ENCODE peak calls at places on chromosomes 11 and 22, in five cellular contexts. V is tibial nerve, K is HCT116, G is mammary epithelial cell, I is NT2/D1. Z is an unnamed sample.
A peak's percentile ranks its signal among the peaks of the same experiment; 100 is the strongest.

GRCh38 chr22:35915477-35916013 is 113.1 kb downstream of the RBFOX2 start:
- DNase-seq in K (no peak), V (no peak), I (no peak), G (peak; percentile 80), Z (no peak)

GRCh38 chr11:86291466-86292262 is 10.4 kb upstream of the HIKESHI start:
- DNase-seq in G (peak; percentile 70), K (peak; percentile 39), V (peak; percentile 43), I (peak; percentile 46), Z (peak; percentile 35)

GRCh38 chr22:17920145-17920605 is 104.2 kb downstream of the MICAL3 start:
- DNase-seq in I (no peak), G (peak; percentile 72), K (no peak), V (no peak), Z (no peak)

GRCh38 chr11:111723595-111723994 is 42.6 kb downstream of the PPP2R1B start:
- DNase-seq in G (no peak), I (no peak), K (no peak), V (no peak), Z (no peak)

GRCh38 chr11:87035976-87036583 is 1.7 kb upstream of the TMEM135 start:
- DNase-seq in I (no peak), V (no peak), G (no peak), K (no peak), Z (no peak)

GRCh38 chr11:593347-593746 is 17.1 kb downstream of the PHRF1 start:
- DNase-seq in I (no peak), G (no peak), V (no peak), K (no peak), Z (no peak)

GRCh38 chr11:106961518-106961917 is 56.8 kb downstream of the GUCY1A2 start:
- DNase-seq in K (no peak), G (peak; percentile 7), V (no peak), I (no peak), Z (no peak)

GRCh38 chr22:37925767-37926166 is 19.7 kb downstream of the MICALL1 start:
- DNase-seq in K (no peak), V (no peak), G (no peak), I (no peak), Z (no peak)

GRCh38 chr11:69516526-69516925 is 35.1 kb downstream of the LINC01488 start:
- DNase-seq in I (no peak), K (no peak), V (no peak), G (no peak), Z (no peak)

GRCh38 chr11:111561801-111562325 is 21.3 kb downstream of the LAYN start:
- DNase-seq in G (peak; percentile 76), K (no peak), I (peak; percentile 38), V (no peak), Z (no peak)

GRCh38 chr11:67436459-67437081 is 912 bp downstream of the PTPRCAP start:
- DNase-seq in G (no peak), I (peak; percentile 90), K (no peak), V (no peak), Z (no peak)

GRCh38 chr11:3982431-3982830 is 112.2 kb upstream of the RRM1 start:
- DNase-seq in V (no peak), G (no peak), K (no peak), I (no peak), Z (no peak)

GRCh38 chr11:72771507-72771906 is 19.3 kb upstream of the ARAP1 start:
- DNase-seq in I (no peak), V (no peak), G (no peak), K (no peak), Z (no peak)

GRCh38 chr11:12841946-12842630 is 167.0 kb upstream of the RASSF10 start:
- DNase-seq in I (no peak), V (no peak), K (no peak), G (peak; percentile 73), Z (no peak)

GRCh38 chr11:95910638-95911368 is 13.1 kb downstream of the MTMR2 start:
- DNase-seq in I (no peak), K (no peak), V (no peak), G (no peak), Z (no peak)

GRCh38 chr11:539971-540481 is 2.7 kb downstream of the LRRC56 start:
- DNase-seq in V (no peak), I (no peak), G (no peak), K (no peak), Z (no peak)

GRCh38 chr11:69352715-69353325 is 58.9 kb downstream of the MYEOV start:
- DNase-seq in G (peak; percentile 93), V (no peak), I (no peak), K (peak; percentile 54), Z (no peak)

GRCh38 chr11:64762916-64763803 is 3.4 kb upstream of the PYGM start:
- DNase-seq in G (no peak), V (no peak), K (no peak), I (peak; percentile 70), Z (no peak)

GRCh38 chr22:24178502-24179440 is 2.5 kb upstream of the SUSD2 start:
- DNase-seq in V (no peak), G (no peak), I (no peak), K (no peak), Z (no peak)

GRCh38 chr22:47303161-47303890 is 540.9 kb downstream of the TBC1D22A start:
- DNase-seq in K (no peak), I (no peak), V (no peak), G (no peak), Z (no peak)

GRCh38 chr11:70715636-70716035 is 317.3 kb downstream of the CTTN start:
- DNase-seq in I (no peak), G (no peak), V (no peak), K (no peak), Z (no peak)

GRCh38 chr11:70715166-70715565 is 316.8 kb downstream of the CTTN start:
- DNase-seq in G (no peak), K (no peak), V (no peak), I (no peak), Z (no peak)

GRCh38 chr11:70719516-70719915 is 321.2 kb downstream of the CTTN start:
- DNase-seq in G (no peak), I (no peak), K (no peak), V (no peak), Z (no peak)

GRCh38 chr11:70717961-70718595 is 319.7 kb downstream of the CTTN start:
- DNase-seq in G (no peak), V (no peak), K (no peak), I (no peak), Z (no peak)

GRCh38 chr11:70716986-70717775 is 318.9 kb downstream of the CTTN start:
- DNase-seq in V (no peak), I (no peak), K (no peak), G (no peak), Z (no peak)
- H3K9me3 ChIP-seq in V (no peaks in the 10 kb centered on the region), I (no peaks in the 10 kb centered on the region), K (no peaks in the 10 kb centered on the region), G (no peaks in the 10 kb centered on the region), Z (no peaks in the 10 kb centered on the region)

GRCh38 chr11:78428773-78429172 is 11.2 kb upstream of the GAB2 start:
- DNase-seq in V (no peak), I (no peak), G (no peak), K (no peak), Z (no peak)
- H3K4me1 ChIP-seq in V (peaks cover 6% of the 10 kb centered on the region), I (no peaks in the 10 kb centered on the region), G (peaks cover 15% of the 10 kb centered on the region), K (no peaks in the 10 kb centered on the region), Z (no peaks in the 10 kb centered on the region)

GRCh38 chr11:66347425-66348276 is at the start of gene B4GAT1:
- DNase-seq in V (peak; percentile 93), G (peak; percentile 88), I (no peak), K (peak; percentile 85), Z (no peak)

GRCh38 chr11:66344550-66345315 is at the start of gene BRMS1:
- DNase-seq in G (peak; percentile 94), I (peak; percentile 97), V (peak; percentile 98), K (peak; percentile 95), Z (peak; percentile 95)

GRCh38 chr11:66343176-66343575 is 1.7 kb downstream of the BRMS1 start:
- DNase-seq in I (no peak), V (no peak), K (no peak), G (no peak), Z (no peak)

GRCh38 chr11:66346476-66347424 is 679 bp downstream of the B4GAT1 start:
- DNase-seq in K (no peak), V (no peak), G (peak; percentile 16), I (no peak), Z (no peak)

GRCh38 chr11:66345316-66345649 is 379 bp upstream of the BRMS1 start:
- DNase-seq in V (no peak), I (no peak), K (no peak), G (no peak), Z (no peak)
- H3K4me3 ChIP-seq in V (peak overlapping the region; percentile 97), I (peak overlapping the region; percentile 96), K (peak overlapping the region; percentile 72), G (peak overlapping the region; percentile 95), Z (peak overlapping the region; percentile 8)

DNA sequence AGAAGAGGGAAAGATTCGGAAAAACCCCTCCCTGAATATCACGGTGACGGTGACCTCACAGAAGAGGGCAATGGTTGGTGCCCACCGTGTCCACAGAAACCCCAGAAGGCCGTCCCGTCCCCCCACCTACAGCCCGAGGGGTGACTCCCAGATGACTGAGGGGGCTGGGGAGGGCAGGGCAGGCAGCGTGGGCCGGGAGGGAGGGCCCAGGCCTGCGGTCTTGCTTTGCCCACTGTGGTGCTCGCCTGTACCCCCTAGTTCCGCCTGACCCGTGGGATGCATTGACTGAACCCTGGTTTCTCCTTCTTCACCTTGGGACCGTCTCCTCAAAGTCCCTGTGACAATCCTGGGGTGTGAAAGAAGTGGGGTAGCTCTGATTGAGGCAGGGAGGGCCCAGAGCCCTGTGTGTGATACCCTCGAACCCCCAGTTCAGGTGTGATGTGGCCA is 526.7 kb downstream of the BRD1 start:
- DNase-seq in I (no peak), G (no peak), V (no peak), K (no peak), Z (no peak)
- H3K9me3 ChIP-seq in I (no peaks in the 10 kb centered on the region), G (peaks cover 64% of the 10 kb centered on the region), V (no peaks in the 10 kb centered on the region), K (no peaks in the 10 kb centered on the region), Z (peaks cover 42% of the 10 kb centered on the region)

GRCh38 chr22:30238136-30238535 is 8.4 kb downstream of the LIF start:
- DNase-seq in G (no peak), I (no peak), K (no peak), V (no peak), Z (no peak)
- H3K4me1 ChIP-seq in G (peaks cover 23% of the 10 kb centered on the region), I (peaks cover 22% of the 10 kb centered on the region), K (peaks cover 48% of the 10 kb centered on the region), V (peaks cover 27% of the 10 kb centered on the region), Z (peaks cover 4% of the 10 kb centered on the region)

DNA sequence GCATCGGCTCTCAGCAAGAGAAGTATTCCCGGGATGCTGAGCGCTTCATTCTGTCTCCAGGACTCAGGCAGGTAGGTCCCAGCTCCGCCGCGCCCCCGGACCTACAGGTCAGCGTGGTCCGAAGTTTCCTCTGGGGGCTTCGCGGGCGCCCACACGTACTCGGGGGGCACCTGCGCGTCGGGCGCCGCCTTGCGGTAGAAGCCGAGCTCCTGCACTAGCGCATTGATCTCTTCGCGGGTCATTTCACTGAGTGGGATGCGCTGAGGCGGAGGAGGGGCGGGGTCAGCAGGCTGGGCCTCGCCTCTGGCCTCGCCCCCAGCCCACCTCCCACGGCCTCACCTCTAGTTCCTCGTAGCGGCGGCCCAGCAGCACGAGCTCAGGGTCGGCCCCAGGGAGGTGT is 2.5 kb downstream of the SELENOM start:
- DNase-seq in K (no peak), G (no peak), I (no peak), V (no peak), Z (no peak)
- H3K4me3 ChIP-seq in K (no peak overlapping the region), G (no peak overlapping the region), I (no peak overlapping the region), V (no peak overlapping the region), Z (no peak overlapping the region)

DNA sequence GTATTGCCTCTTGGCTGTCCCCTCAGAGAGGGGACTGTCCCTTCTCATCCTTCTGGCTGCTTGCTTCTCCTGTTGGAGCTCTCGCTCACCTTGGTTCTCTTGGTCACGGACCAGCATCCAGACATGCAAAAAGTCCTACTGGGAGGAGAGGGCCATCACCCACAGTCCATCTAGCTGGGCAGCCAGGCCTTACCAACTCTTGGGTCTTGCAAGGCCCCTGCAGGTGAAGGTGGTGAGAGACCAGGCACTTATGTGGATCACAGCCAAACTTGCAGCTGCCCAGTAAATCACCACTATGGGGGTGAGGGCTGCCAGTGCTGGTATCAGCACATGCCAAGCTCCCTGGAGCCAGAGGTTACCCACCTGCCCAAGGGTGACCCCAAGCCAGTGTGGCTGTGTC is 36.3 kb downstream of the KCNQ1OT1 start:
- DNase-seq in V (no peak), I (no peak), G (no peak), K (no peak), Z (no peak)
- H3K9me3 ChIP-seq in V (peaks cover 70% of the 10 kb centered on the region), I (peaks cover 36% of the 10 kb centered on the region), G (peaks cover 20% of the 10 kb centered on the region), K (peaks cover 4% of the 10 kb centered on the region), Z (no peaks in the 10 kb centered on the region)